ENCODE peak calls at places on chromosomes 7 and 10, in seven cellular contexts. X is foreskin fibroblast, W is uterus, G is AG09309, I is GM20000, T is heart right ventricle, F is GM23338. L is an unnamed sample.
A peak's percentile ranks its signal among the peaks of the same experiment; 100 is the strongest.

GRCh38 chr7:112654322-112655216 is 135.6 kb downstream of the TMEM168 start:
- DNase-seq in F (no peak), G (no peak), T (no peak), X (peak; percentile 52), W (no peak), I (no peak), L (no peak)

GRCh38 chr7:90680496-90680895 is 84.4 kb downstream of the CDK14 start:
- DNase-seq in X (no peak), G (no peak), W (no peak), F (no peak), I (no peak), T (no peak), L (no peak)

GRCh38 chr10:88883443-88883799 is 3.4 kb downstream of the STAMBPL1 start:
- DNase-seq in G (no peak), W (no peak), F (no peak), T (no peak), X (no peak), I (no peak), L (no peak)

GRCh38 chr7:116582164-116582732 is 57.4 kb downstream of the CAV1 start:
- DNase-seq in I (no peak), F (no peak), X (peak; percentile 56), T (no peak), W (no peak), G (no peak), L (no peak)

GRCh38 chr10:98038333-98038732 is 7.9 kb upstream of the CRTAC1 start:
- DNase-seq in F (peak; percentile 84), T (no peak), I (no peak), X (no peak), W (no peak), G (no peak), L (peak; percentile 70)

GRCh38 chr7:136189506-136189998 is 212.4 kb upstream of the MTPN start:
- DNase-seq in F (no peak), X (no peak), T (no peak), I (no peak), W (no peak), G (no peak), L (no peak)

GRCh38 chr10:54769051-54769450 is 32.0 kb downstream of the PCDH15 start:
- DNase-seq in G (no peak), T (no peak), X (no peak), I (no peak), W (no peak), F (no peak), L (no peak)

GRCh38 chr7:151241755-151242096 is 6.8 kb downstream of the SMARCD3 start:
- DNase-seq in G (no peak), I (no peak), T (no peak), F (no peak), X (no peak), W (no peak), L (no peak)

GRCh38 chr10:84139126-84140035 is at the start of gene GHITM:
- DNase-seq in T (peak; percentile 100), X (peak; percentile 98), G (peak; percentile 94), W (peak; percentile 99), F (peak; percentile 99), I (peak; percentile 94), L (peak; percentile 99)
- TF ChIP-seq CTCF in T (peak; percentile 19), X (peak; percentile 29), G (peak; percentile 37), W (peak; percentile 46), F (no peak), I (no peak), L (peak; percentile 57)

GRCh38 chr7:98870071-98870651 is 347 bp upstream of the TMEM130 start:
- DNase-seq in X (peak; percentile 29), G (no peak), F (peak; percentile 88), W (peak; percentile 20), T (peak; percentile 38), I (peak; percentile 81), L (peak; percentile 69)

GRCh38 chr7:98870807-98871491 is 1.1 kb upstream of the TMEM130 start:
- DNase-seq in W (no peak), F (no peak), G (no peak), X (no peak), T (no peak), I (no peak), L (no peak)

GRCh38 chr7:98874942-98875341 is 3.4 kb upstream of the TRRAP start:
- DNase-seq in X (no peak), I (no peak), W (no peak), G (no peak), T (no peak), F (no peak), L (no peak)

GRCh38 chr7:98869374-98870070 is at the start of gene TMEM130:
- DNase-seq in G (no peak), I (no peak), W (no peak), X (no peak), T (no peak), F (peak; percentile 43), L (peak; percentile 43)

GRCh38 chr7:98872328-98872924 is 2.6 kb upstream of the TMEM130 start:
- DNase-seq in F (peak; percentile 67), W (no peak), X (no peak), G (no peak), T (no peak), I (no peak), L (no peak)
- TF ChIP-seq CTCF in F (peak; percentile 61), W (no peak), X (no peak), G (peak; percentile 22), T (peak; percentile 16), I (peak; percentile 14), L (peak; percentile 58)

GRCh38 chr10:17249820-17250219 is 21.8 kb downstream of the VIM start:
- DNase-seq in W (no peak), T (no peak), X (no peak), G (no peak), F (peak; percentile 30), I (no peak), L (no peak)
- TF ChIP-seq CTCF in W (peak; percentile 18), T (no peak), X (peak; percentile 31), G (peak; percentile 60), F (peak; percentile 69), I (peak; percentile 10), L (peak; percentile 8)

DNA sequence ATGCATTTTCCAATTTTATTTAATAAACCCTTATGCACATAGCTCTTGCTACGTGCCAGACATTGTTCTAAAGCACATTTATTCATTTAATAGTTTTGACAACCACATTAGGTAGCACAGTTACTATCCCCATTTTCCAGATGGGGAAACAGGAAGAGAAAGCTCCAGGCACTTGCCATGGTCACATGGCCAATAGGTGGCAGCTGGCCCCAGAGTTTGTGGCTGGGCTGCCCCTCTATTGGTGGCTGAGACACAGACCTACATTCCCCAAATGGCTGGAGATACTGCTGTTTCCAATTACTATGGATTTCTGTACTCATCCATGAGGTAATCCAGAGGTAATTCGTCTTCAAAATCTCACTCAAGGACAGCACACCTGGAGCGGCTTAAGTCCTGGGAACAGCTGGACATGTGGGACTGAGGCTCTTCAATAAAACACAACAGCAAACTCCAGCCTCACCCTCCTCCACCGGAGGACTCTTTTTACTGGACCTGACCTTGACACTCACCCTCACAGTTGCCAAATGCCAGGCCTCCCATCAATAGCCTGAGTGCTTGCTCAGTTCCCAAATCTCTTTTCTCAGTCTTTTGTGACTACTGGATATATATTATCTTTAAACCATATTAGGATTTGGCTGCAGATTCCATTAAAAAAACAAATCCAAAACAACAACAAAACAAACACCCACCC is 106.1 kb downstream of the CLEC2L start:
- DNase-seq in T (no peak), F (no peak), X (no peak), W (no peak), I (no peak), G (no peak), L (no peak)
- TF ChIP-seq CTCF in T (no peak), F (peak; percentile 49), X (no peak), W (no peak), I (no peak), G (no peak), L (no peak)

GRCh38 chr10:133239990-133240389 is 2.3 kb downstream of the VENTX start:
- DNase-seq in I (no peak), X (no peak), T (no peak), W (no peak), G (no peak), F (no peak), L (no peak)
- TF ChIP-seq CTCF in I (no peak), X (no peak), T (no peak), W (no peak), G (no peak), F (no peak), L (no peak)

GRCh38 chr10:124744047-124744687 is at the start of gene FAM53B:
- DNase-seq in I (peak; percentile 91), G (no peak), X (peak; percentile 79), T (peak; percentile 81), W (peak; percentile 72), F (peak; percentile 87), L (peak; percentile 87)

GRCh38 chr10:124741922-124742417 is 2.2 kb downstream of the FAM53B start:
- DNase-seq in X (no peak), W (peak; percentile 39), F (no peak), I (no peak), T (no peak), G (no peak), L (peak; percentile 50)

GRCh38 chr10:124743188-124744046 is 761 bp downstream of the FAM53B start:
- DNase-seq in X (no peak), I (peak; percentile 62), T (no peak), G (no peak), W (no peak), F (peak; percentile 50), L (peak; percentile 52)

GRCh38 chr10:124741281-124741921 is 2.8 kb downstream of the FAM53B start:
- DNase-seq in X (peak; percentile 58), T (peak; percentile 90), G (no peak), W (peak; percentile 91), F (peak; percentile 92), I (peak; percentile 84), L (peak; percentile 84)

GRCh38 chr10:124742418-124743187 is 1.6 kb downstream of the FAM53B start:
- DNase-seq in X (no peak), G (no peak), W (no peak), F (peak; percentile 69), T (no peak), I (no peak), L (peak; percentile 60)
- TF ChIP-seq CTCF in X (peak; percentile 36), G (peak; percentile 44), W (peak; percentile 14), F (peak; percentile 26), T (no peak), I (no peak), L (peak; percentile 28)

DNA sequence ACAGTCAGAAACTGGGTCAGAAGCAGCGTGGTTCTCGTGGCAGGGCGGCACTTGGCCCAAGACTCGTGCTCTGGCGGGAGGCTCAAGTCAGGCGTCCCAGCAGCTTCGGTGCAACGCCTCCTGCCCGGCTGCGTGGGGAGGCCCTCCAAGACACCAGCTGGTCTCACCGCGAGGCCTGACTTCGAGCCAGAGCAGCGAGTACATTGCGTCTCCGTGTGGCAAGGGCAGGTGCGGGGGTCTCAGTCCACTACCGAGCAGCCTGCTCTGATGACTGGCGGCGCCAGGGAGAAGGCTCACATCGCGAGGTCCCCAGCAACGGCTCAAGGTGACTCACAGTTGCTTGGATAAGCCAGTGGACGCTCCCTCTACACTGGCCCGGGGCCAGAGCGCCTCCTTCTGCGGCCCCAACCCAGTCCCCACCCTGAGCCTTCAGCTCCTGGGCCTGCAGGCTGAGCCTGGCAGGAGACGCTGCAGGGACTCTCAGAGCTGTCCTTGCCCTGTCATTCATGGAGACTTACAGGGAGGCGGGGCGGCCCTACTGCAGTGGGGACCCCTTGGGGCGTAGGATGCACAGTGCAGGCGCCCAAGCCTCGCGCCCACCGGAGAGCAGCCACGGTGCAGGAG is 41.9 kb upstream of the PRKAR1B start:
- DNase-seq in T (no peak), I (no peak), F (peak; percentile 77), G (no peak), W (peak; percentile 62), X (no peak), L (peak; percentile 57)
- TF ChIP-seq CTCF in T (peak; percentile 13), I (no peak), F (peak; percentile 42), G (no peak), W (no peak), X (no peak), L (peak; percentile 20)

L was measured in glutamatergic neuron.